ENCODE peak calls at places on chromosomes 2 and 18, in six cellular contexts. One of them, this sample, is unnamed.

GRCh38 chr2:149112713-149113112 is 74.2 kb downstream of the LYPD6B start:
- ATAC-seq in A549: no peak
- ATAC-seq in GM12878: no peak
- ATAC-seq in upper lobe of left lung: no peak
- ATAC-seq in HepG2: no peak
- ATAC-seq in K562: no peak
- ATAC-seq in this sample: no peak

GRCh38 chr2:20762945-20763683 is 59.8 kb downstream of the LDAH start:
- ATAC-seq in A549: no peak
- ATAC-seq in GM12878: no peak
- ATAC-seq in upper lobe of left lung: no peak
- ATAC-seq in HepG2: no peak
- ATAC-seq in K562: no peak
- ATAC-seq in this sample: no peak

GRCh38 chr2:62362561-62362960 is 143.4 kb downstream of the TMEM17 start:
- ATAC-seq in A549: no peak
- ATAC-seq in GM12878: peak; percentile 60
- ATAC-seq in upper lobe of left lung: peak; percentile 17
- ATAC-seq in HepG2: peak; percentile 43
- ATAC-seq in K562: peak; percentile 35
- ATAC-seq in this sample: no peak

GRCh38 chr2:207791579-207792243 is 22.0 kb upstream of the FZD5 start:
- ATAC-seq in A549: peak; percentile 50
- ATAC-seq in GM12878: no peak
- ATAC-seq in upper lobe of left lung: no peak
- ATAC-seq in HepG2: peak; percentile 69
- ATAC-seq in K562: peak; percentile 43
- ATAC-seq in this sample: no peak

GRCh38 chr2:121155502-121156056 is 129.4 kb downstream of the TFCP2L1 start:
- ATAC-seq in A549: peak; percentile 42
- ATAC-seq in GM12878: no peak
- ATAC-seq in upper lobe of left lung: peak; percentile 79
- ATAC-seq in HepG2: no peak
- ATAC-seq in K562: no peak
- ATAC-seq in this sample: peak; percentile 25

GRCh38 chr18:50847192-50847591 is 27.4 kb upstream of the MRO start:
- ATAC-seq in A549: peak; percentile 79
- ATAC-seq in GM12878: no peak
- ATAC-seq in upper lobe of left lung: no peak
- ATAC-seq in HepG2: no peak
- ATAC-seq in K562: no peak
- ATAC-seq in this sample: no peak

GRCh38 chr2:224976629-224977525 is 65.4 kb downstream of the DOCK10 start:
- ATAC-seq in A549: no peak
- ATAC-seq in GM12878: peak; percentile 83
- ATAC-seq in upper lobe of left lung: no peak
- ATAC-seq in HepG2: no peak
- ATAC-seq in K562: no peak
- ATAC-seq in this sample: no peak

GRCh38 chr2:127671557-127672302 is 3.6 kb downstream of the LIMS2 start:
- ATAC-seq in A549: no peak
- ATAC-seq in GM12878: no peak
- ATAC-seq in upper lobe of left lung: no peak
- ATAC-seq in HepG2: no peak
- ATAC-seq in K562: no peak
- ATAC-seq in this sample: no peak

GRCh38 chr2:154699560-154699901 is 1.0 kb downstream of the KCNJ3 start:
- ATAC-seq in A549: no peak
- ATAC-seq in GM12878: no peak
- ATAC-seq in upper lobe of left lung: no peak
- ATAC-seq in HepG2: no peak
- ATAC-seq in K562: no peak
- ATAC-seq in this sample: no peak

GRCh38 chr2:121333231-121333630 is 48.2 kb upstream of the TFCP2L1 start:
- ATAC-seq in A549: peak; percentile 16
- ATAC-seq in GM12878: no peak
- ATAC-seq in upper lobe of left lung: no peak
- ATAC-seq in HepG2: no peak
- ATAC-seq in K562: no peak
- ATAC-seq in this sample: no peak

GRCh38 chr2:147327636-147328035 is 517.2 kb upstream of the ACVR2A start:
- ATAC-seq in A549: no peak
- ATAC-seq in GM12878: peak; percentile 78
- ATAC-seq in upper lobe of left lung: peak; percentile 51
- ATAC-seq in HepG2: no peak
- ATAC-seq in K562: no peak
- ATAC-seq in this sample: no peak

GRCh38 chr2:29166640-29167039 is 51.4 kb downstream of the CLIP4 start:
- ATAC-seq in A549: no peak
- ATAC-seq in GM12878: no peak
- ATAC-seq in upper lobe of left lung: no peak
- ATAC-seq in HepG2: no peak
- ATAC-seq in K562: no peak
- ATAC-seq in this sample: no peak

GRCh38 chr18:9823805-9824473 is 61.8 kb upstream of the TXNDC2 start:
- ATAC-seq in A549: no peak
- ATAC-seq in GM12878: no peak
- ATAC-seq in upper lobe of left lung: no peak
- ATAC-seq in HepG2: no peak
- ATAC-seq in K562: no peak
- ATAC-seq in this sample: no peak

GRCh38 chr2:168253379-168253778 is 6.0 kb upstream of the STK39 start:
- ATAC-seq in A549: no peak
- ATAC-seq in GM12878: no peak
- ATAC-seq in upper lobe of left lung: no peak
- ATAC-seq in HepG2: no peak
- ATAC-seq in K562: no peak
- ATAC-seq in this sample: no peak

GRCh38 chr18:50306944-50307343 is 19.5 kb upstream of the CXXC1 start:
- ATAC-seq in A549: no peak
- ATAC-seq in GM12878: no peak
- ATAC-seq in upper lobe of left lung: peak; percentile 44
- ATAC-seq in HepG2: peak; percentile 45
- ATAC-seq in K562: peak; percentile 49
- ATAC-seq in this sample: no peak

GRCh38 chr2:43333096-43333655 is 106.8 kb upstream of the ZFP36L2 start:
- ATAC-seq in A549: no peak
- ATAC-seq in GM12878: no peak
- ATAC-seq in upper lobe of left lung: no peak
- ATAC-seq in HepG2: no peak
- ATAC-seq in K562: no peak
- ATAC-seq in this sample: no peak

GRCh38 chr2:7792031-7792651 is 874.9 kb downstream of the RNF144A start:
- ATAC-seq in A549: no peak
- ATAC-seq in GM12878: no peak
- ATAC-seq in upper lobe of left lung: peak; percentile 16
- ATAC-seq in HepG2: peak; percentile 76
- ATAC-seq in K562: no peak
- ATAC-seq in this sample: no peak

GRCh38 chr18:74402806-74403433 is 54.2 kb downstream of the DIPK1C start:
- ATAC-seq in A549: no peak
- ATAC-seq in GM12878: no peak
- ATAC-seq in upper lobe of left lung: no peak
- ATAC-seq in HepG2: no peak
- ATAC-seq in K562: peak; percentile 41
- ATAC-seq in this sample: no peak

GRCh38 chr2:233011268-233012190 is 1.5 kb downstream of the NGEF start:
- ATAC-seq in A549: no peak
- ATAC-seq in GM12878: peak; percentile 27
- ATAC-seq in upper lobe of left lung: no peak
- ATAC-seq in HepG2: no peak
- ATAC-seq in K562: no peak
- ATAC-seq in this sample: no peak

GRCh38 chr2:233010569-233011267 is 2.3 kb downstream of the NGEF start:
- ATAC-seq in A549: no peak
- ATAC-seq in GM12878: no peak
- ATAC-seq in upper lobe of left lung: no peak
- ATAC-seq in HepG2: no peak
- ATAC-seq in K562: no peak
- ATAC-seq in this sample: no peak

GRCh38 chr2:233013650-233014049 is 594 bp upstream of the NGEF start:
- ATAC-seq in A549: no peak
- ATAC-seq in GM12878: no peak
- ATAC-seq in upper lobe of left lung: no peak
- ATAC-seq in HepG2: no peak
- ATAC-seq in K562: no peak
- ATAC-seq in this sample: no peak

GRCh38 chr2:233013027-233013461 is at the start of gene NGEF:
- ATAC-seq in A549: peak; percentile 66
- ATAC-seq in GM12878: no peak
- ATAC-seq in upper lobe of left lung: no peak
- ATAC-seq in HepG2: peak; percentile 94
- ATAC-seq in K562: no peak
- ATAC-seq in this sample: no peak

DNA sequence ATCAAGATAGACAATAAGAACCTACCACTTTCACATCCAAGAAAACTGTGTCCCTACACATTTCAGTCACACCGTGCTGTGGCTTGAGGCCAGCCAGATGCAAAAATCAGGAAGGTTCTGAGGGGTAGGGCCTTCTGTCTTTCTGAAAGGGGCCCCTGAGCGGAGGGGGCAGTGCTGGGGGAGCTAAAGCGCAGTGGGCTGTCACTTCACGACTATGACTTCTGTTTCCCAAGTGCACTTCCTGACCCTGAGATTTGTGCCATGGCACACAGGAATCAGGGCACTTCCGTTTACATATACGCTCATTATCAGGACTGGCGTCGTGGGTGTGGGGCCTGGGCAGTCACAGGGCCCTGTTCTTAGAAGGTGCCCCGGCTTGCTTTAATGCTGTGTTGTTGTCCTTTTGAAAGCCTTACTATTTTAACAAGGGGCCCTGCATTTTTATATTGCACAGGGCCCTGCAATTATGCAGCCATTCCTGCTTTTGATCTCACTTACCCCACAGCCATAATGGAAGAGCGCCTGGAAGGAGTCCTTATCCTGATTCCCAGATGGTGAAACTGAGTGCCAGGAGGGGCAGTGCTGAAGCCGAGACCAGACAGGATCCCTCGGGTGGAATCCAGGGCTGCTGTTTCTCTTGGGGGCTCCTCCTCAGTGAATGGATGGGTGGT is 620 bp downstream of the NGEF start:
- ATAC-seq in A549: peak; percentile 50
- ATAC-seq in GM12878: no peak
- ATAC-seq in upper lobe of left lung: peak; percentile 35
- ATAC-seq in HepG2: peak; percentile 53
- ATAC-seq in K562: no peak
- ATAC-seq in this sample: no peak
- TF ChIP-seq POLR2A in A549: no peak
- TF ChIP-seq POLR2A in GM12878: no peak
- TF ChIP-seq POLR2A in upper lobe of left lung: no peak
- TF ChIP-seq POLR2A in HepG2: peak; percentile 42
- TF ChIP-seq POLR2A in K562: no peak
- TF ChIP-seq POLR2A in this sample: no peak

GRCh38 chr2:30434708-30435107 is 12.3 kb upstream of the LCLAT1 start:
- ATAC-seq in A549: no peak
- ATAC-seq in GM12878: no peak
- ATAC-seq in upper lobe of left lung: no peak
- ATAC-seq in HepG2: no peak
- ATAC-seq in K562: no peak
- ATAC-seq in this sample: no peak

GRCh38 chr2:30437809-30438548 is 9.1 kb upstream of the LCLAT1 start:
- ATAC-seq in A549: no peak
- ATAC-seq in GM12878: no peak
- ATAC-seq in upper lobe of left lung: no peak
- ATAC-seq in HepG2: no peak
- ATAC-seq in K562: no peak
- ATAC-seq in this sample: no peak

GRCh38 chr2:30433902-30434301 is 13.1 kb upstream of the LCLAT1 start:
- ATAC-seq in A549: no peak
- ATAC-seq in GM12878: no peak
- ATAC-seq in upper lobe of left lung: no peak
- ATAC-seq in HepG2: peak; percentile 72
- ATAC-seq in K562: no peak
- ATAC-seq in this sample: no peak

GRCh38 chr2:30439879-30440278 is 7.2 kb upstream of the LCLAT1 start:
- ATAC-seq in A549: no peak
- ATAC-seq in GM12878: no peak
- ATAC-seq in upper lobe of left lung: no peak
- ATAC-seq in HepG2: no peak
- ATAC-seq in K562: no peak
- ATAC-seq in this sample: no peak

DNA sequence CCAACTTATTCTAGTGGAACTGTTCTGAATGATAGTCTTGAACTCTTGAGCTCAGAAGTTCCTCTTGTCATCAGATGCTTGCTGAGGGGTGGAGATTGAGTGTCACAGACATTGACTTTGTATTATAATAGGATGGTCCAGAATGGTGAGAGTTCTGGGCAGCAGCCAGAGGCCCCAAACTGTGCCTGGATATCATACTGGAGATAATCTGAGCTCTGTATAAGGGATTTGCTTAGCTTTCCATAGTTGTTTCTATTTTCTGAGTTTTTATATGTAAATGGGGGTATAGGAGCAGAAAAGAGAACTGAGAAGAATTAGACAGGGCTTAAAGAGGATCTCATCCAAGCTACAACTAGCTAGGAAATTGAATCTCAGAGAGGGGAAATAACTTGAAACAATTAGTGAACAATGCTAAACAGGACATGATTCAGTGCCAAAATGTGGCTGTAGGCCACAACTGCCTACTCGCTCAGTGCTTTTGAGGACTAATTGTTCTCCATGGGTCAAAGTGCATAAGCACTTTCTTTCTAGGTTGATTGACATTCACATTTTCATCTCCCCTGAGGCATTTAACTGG is 10.1 kb upstream of the LCLAT1 start:
- ATAC-seq in A549: no peak
- ATAC-seq in GM12878: peak; percentile 64
- ATAC-seq in upper lobe of left lung: no peak
- ATAC-seq in HepG2: no peak
- ATAC-seq in K562: no peak
- ATAC-seq in this sample: no peak
- H3K27ac ChIP-seq in A549: no peak overlapping the region
- H3K27ac ChIP-seq in GM12878: no peak overlapping the region
- H3K27ac ChIP-seq in upper lobe of left lung: no peak overlapping the region
- H3K27ac ChIP-seq in HepG2: no peak overlapping the region
- H3K27ac ChIP-seq in K562: no peak overlapping the region
- H3K27ac ChIP-seq in this sample: no peak overlapping the region

GRCh38 chr2:227103583-227103982 is 60.4 kb downstream of the COL4A4 start:
- ATAC-seq in A549: no peak
- ATAC-seq in GM12878: no peak
- ATAC-seq in upper lobe of left lung: no peak
- ATAC-seq in HepG2: no peak
- ATAC-seq in K562: no peak
- ATAC-seq in this sample: no peak

GRCh38 chr2:227095346-227095745 is 68.7 kb downstream of the COL4A4 start:
- ATAC-seq in A549: no peak
- ATAC-seq in GM12878: no peak
- ATAC-seq in upper lobe of left lung: no peak
- ATAC-seq in HepG2: no peak
- ATAC-seq in K562: no peak
- ATAC-seq in this sample: no peak

GRCh38 chr2:227097495-227098161 is 66.4 kb downstream of the COL4A4 start:
- ATAC-seq in A549: no peak
- ATAC-seq in GM12878: no peak
- ATAC-seq in upper lobe of left lung: no peak
- ATAC-seq in HepG2: no peak
- ATAC-seq in K562: no peak
- ATAC-seq in this sample: no peak

GRCh38 chr2:227098162-227098515 is 65.9 kb downstream of the COL4A4 start:
- ATAC-seq in A549: no peak
- ATAC-seq in GM12878: no peak
- ATAC-seq in upper lobe of left lung: no peak
- ATAC-seq in HepG2: no peak
- ATAC-seq in K562: no peak
- ATAC-seq in this sample: no peak
- TF ChIP-seq EP300 in A549: no peak
- TF ChIP-seq EP300 in GM12878: no peak
- TF ChIP-seq EP300 in upper lobe of left lung: no peak
- TF ChIP-seq EP300 in HepG2: no peak
- TF ChIP-seq EP300 in K562: no peak
- TF ChIP-seq EP300 in this sample: no peak

GRCh38 chr2:170763232-170763631 is 6.9 kb upstream of the ERICH2 start:
- ATAC-seq in A549: no peak
- ATAC-seq in GM12878: no peak
- ATAC-seq in upper lobe of left lung: no peak
- ATAC-seq in HepG2: no peak
- ATAC-seq in K562: peak; percentile 18
- ATAC-seq in this sample: no peak
- TF ChIP-seq POLR2A in A549: no peak
- TF ChIP-seq POLR2A in GM12878: no peak
- TF ChIP-seq POLR2A in upper lobe of left lung: no peak
- TF ChIP-seq POLR2A in HepG2: no peak
- TF ChIP-seq POLR2A in K562: no peak
- TF ChIP-seq POLR2A in this sample: no peak

This sample was measured in gastroesophageal sphincter.